ENCODE peak calls at places on chromosome 6, in four cellular contexts. B, V, W and I are unnamed samples.

GRCh38 chr6:5624256-5624655 is 362.9 kb downstream of the FARS2 start:
- DNase-seq in B (no peak), V (no peak), W (no peak), I (no peak)

GRCh38 chr6:16278048-16278724 is 39.8 kb downstream of the GMPR start:
- DNase-seq in B (no peak), V (no peak), W (no peak), I (no peak)

GRCh38 chr6:12605888-12606345 is 110.7 kb upstream of the PHACTR1 start:
- DNase-seq in B (no peak), V (peak; percentile 75), W (peak; percentile 72), I (peak; percentile 23)

GRCh38 chr6:37168163-37168758 is 1.7 kb upstream of the PIM1 start:
- DNase-seq in B (no peak), V (no peak), W (no peak), I (no peak)

GRCh38 chr6:34295721-34296120 is 46.9 kb upstream of the SMIM29 start:
- DNase-seq in B (no peak), V (no peak), W (no peak), I (no peak)

GRCh38 chr6:94071835-94072234 is 652.5 kb upstream of the EPHA7 start:
- DNase-seq in B (no peak), V (no peak), W (no peak), I (no peak)

GRCh38 chr6:20266851-20267608 is 54.8 kb upstream of the MBOAT1 start:
- DNase-seq in B (no peak), V (peak; percentile 43), W (no peak), I (no peak)

GRCh38 chr6:72636786-72637185 is 14.9 kb downstream of the KCNQ5 start:
- DNase-seq in B (no peak), V (no peak), W (no peak), I (no peak)

GRCh38 chr6:7933794-7934193 is 23.2 kb upstream of the TXNDC5 start:
- DNase-seq in B (no peak), V (no peak), W (no peak), I (no peak)

GRCh38 chr6:140276719-140277118 is 902.3 kb upstream of the CITED2 start:
- DNase-seq in B (no peak), V (no peak), W (no peak), I (no peak)

GRCh38 chr6:151413372-151414145 is 22.2 kb upstream of the ZBTB2 start:
- DNase-seq in B (no peak), V (no peak), W (no peak), I (no peak)

GRCh38 chr6:112037783-112038216 is 16.1 kb upstream of the CCN6 start:
- DNase-seq in B (no peak), V (no peak), W (no peak), I (peak; percentile 5)

GRCh38 chr6:166173292-166173951 is 5.8 kb upstream of the TBXT start:
- DNase-seq in B (no peak), V (no peak), W (no peak), I (no peak)

GRCh38 chr6:72534236-72534635 is 87.6 kb upstream of the KCNQ5 start:
- DNase-seq in B (no peak), V (peak; percentile 66), W (no peak), I (no peak)

GRCh38 chr6:147990159-147990558 is 352.5 kb upstream of the SASH1 start:
- DNase-seq in B (no peak), V (no peak), W (no peak), I (no peak)

GRCh38 chr6:14037402-14038277 is 79.9 kb upstream of the CD83 start:
- DNase-seq in B (no peak), V (peak; percentile 30), W (no peak), I (no peak)

GRCh38 chr6:145015739-145016558 is 719.4 kb downstream of the EPM2A start:
- DNase-seq in B (no peak), V (peak; percentile 9), W (no peak), I (peak; percentile 57)

GRCh38 chr6:87472525-87473418 is at the start of gene SLC35A1:
- DNase-seq in B (peak; percentile 44), V (peak; percentile 89), W (peak; percentile 60), I (peak; percentile 84)

GRCh38 chr6:78500299-78501089 is 366.9 kb upstream of the IRAK1BP1 start:
- DNase-seq in B (no peak), V (no peak), W (no peak), I (no peak)

GRCh38 chr6:753486-753885 is 60.5 kb upstream of the EXOC2 start:
- DNase-seq in B (no peak), V (no peak), W (no peak), I (no peak)

GRCh38 chr6:65955034-65955433 is 248.0 kb upstream of the EYS start:
- DNase-seq in B (no peak), V (no peak), W (no peak), I (no peak)

DNA sequence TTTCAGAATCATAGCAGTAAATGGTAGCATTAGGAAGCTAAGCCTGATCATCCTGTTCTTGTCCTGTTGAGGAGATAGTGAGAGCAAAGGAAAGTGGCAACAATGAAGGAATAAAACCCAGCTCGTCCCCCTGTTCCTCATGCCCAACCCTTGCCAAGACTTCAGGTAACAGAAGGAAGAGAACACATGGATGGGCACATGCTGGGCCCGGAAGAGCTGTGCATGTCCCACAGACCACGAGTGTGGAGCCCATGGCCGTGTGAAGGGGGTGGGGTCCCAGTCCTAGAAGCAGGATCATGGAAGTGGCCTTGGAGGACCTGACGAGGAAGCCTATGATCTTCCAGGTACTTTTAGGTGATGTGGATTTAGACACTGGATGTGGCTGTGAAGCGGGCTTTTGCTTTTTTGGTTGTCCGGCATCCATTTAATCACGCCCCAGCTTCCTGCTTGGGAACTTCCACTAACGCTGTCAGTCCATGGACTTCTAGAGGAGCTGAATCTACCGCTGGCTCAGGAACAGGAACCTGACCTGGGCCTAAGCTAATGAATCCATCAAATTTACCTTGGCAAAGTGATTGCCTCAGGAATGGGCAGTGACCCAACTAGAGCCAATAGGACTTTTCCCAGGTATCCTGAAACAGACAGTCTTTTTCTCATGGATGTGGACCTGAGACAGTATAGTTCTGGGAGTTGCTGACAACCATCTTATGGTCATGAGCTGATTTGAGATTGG is 79.3 kb upstream of the ARMC2 start:
- DNase-seq in B (no peak), V (no peak), W (no peak), I (no peak)
- TF ChIP-seq MAFK in B (no peak), V (no peak), W (no peak), I (no peak)

GRCh38 chr6:84665392-84665791 is 99.0 kb downstream of the TBX18 start:
- DNase-seq in B (no peak), V (no peak), W (no peak), I (no peak)

GRCh38 chr6:84671188-84671587 is 93.2 kb downstream of the TBX18 start:
- DNase-seq in B (no peak), V (no peak), W (no peak), I (no peak)

GRCh38 chr6:84669945-84670344 is 94.5 kb downstream of the TBX18 start:
- DNase-seq in B (no peak), V (no peak), W (no peak), I (no peak)

GRCh38 chr6:84663866-84664265 is 100.5 kb downstream of the TBX18 start:
- DNase-seq in B (no peak), V (no peak), W (no peak), I (no peak)

DNA sequence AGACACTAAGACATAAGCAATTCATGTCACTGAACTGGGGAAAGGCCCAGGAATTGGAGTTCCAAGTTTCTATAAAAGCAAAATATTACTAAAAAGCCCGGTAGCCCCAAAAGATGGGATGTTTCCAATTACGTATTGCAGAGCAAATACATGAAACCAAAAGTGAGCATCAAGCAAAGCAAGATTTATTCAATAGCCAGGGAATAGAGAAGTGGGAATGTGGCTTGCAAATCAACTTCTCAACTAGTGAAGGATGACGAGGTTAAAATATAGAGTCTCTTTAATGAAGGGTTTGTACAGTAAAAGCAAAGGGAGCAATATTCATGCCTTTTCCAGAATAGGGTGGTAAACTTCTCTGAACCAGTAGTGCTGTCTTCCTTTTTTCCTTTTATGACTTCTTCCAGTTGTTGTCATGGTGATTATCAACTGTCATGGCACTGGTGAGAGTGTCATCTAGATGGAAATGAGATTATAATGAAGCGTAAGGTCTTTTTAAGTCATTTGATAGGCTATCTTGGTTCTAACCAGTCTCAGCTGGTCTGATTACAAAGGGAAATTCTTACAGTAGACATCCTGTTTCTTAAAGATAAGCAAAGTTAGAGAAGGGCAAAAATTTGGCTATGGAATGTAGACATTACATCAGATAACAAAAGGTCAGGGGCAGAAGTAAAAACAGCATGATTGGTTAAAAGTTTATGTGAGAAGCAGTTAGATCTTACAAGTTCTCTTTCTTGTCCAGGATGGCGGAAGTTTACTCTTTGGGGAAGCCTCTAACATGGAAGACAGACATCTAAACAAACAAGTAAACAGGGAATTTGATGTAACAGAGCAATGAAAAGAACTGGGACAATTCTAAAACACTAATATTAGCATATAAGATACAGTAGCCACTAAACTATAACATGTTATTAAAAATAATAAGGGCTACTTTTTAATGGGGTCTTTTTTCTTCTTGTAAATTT is 96.9 kb downstream of the TBX18 start:
- DNase-seq in B (no peak), V (peak; percentile 36), W (no peak), I (no peak)
- H3K4me1 ChIP-seq in B (no peaks in the 10 kb centered on the region), V (peaks cover 14% of the 10 kb centered on the region), W (no peaks in the 10 kb centered on the region), I (no peaks in the 10 kb centered on the region)

DNA sequence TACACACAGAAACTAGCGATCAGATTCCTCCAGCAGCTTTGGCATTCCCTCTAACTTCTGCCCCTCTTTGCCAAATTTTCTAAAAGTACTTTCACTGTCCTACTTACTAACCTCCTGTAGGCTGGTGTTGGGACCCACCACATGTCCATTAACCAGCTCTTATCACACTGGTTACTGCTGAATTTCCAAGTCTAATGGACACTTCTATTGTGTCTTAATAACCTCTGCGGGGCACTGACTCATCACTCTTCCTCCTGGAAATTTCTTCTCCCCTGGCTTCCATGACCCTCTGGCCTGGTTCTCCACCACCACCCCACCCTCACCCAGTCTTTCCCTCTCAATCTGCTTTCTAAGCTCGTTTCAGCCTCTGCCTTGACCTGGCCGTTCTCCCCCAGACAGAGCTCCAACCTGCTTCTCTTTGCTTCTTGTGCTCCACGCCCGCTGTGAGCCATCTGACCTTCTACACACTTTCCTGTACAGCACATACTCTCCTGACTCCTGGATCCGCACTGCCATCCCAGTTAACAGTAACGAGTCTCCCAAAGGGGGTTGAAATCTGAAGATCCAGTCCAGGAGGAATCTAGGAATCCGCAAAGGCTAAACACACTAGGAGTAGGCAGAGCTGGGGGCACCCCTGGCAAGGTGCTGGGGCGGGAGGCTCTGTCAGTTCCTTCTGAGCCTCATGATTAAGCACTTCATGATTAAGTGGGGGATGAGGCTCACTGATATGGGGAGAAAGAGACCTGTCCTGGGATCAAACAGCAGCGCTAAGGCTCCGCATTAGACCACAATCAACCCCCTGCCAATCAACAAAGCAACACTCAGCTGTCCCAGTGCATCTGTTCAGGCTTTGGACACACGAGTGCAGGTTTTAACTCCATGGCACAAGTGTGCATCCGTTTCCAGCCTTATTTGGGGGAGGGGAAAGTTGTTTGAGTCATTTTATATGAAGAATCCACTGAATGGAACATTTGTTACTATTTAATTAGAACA is 146.2 kb downstream of the LY86 start:
- DNase-seq in B (no peak), V (no peak), W (no peak), I (no peak)
- TF ChIP-seq MAX in B (no peak), V (no peak), W (no peak), I (no peak)

DNA sequence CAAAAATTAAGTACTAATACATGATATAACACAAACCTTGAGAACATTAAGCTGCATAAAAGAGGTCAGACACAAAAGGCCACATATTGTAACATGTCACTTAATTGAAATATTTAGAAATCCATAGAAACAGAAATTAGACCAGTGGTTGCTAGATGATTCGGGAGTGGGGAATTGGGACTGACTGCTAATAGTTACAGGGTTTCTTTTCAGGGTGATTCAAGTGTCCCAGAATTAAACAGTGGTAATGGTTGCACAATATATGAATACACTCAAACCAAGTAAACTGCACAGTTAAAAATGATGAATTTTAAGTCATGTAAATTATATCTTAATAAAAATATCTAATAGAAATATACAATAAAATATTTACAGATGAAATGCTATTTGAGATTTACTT is 174.5 kb downstream of the WDR27 start:
- DNase-seq in B (no peak), V (no peak), W (no peak), I (no peak)
- TF ChIP-seq MAFK in B (no peak), V (no peak), W (no peak), I (no peak)

GRCh38 chr6:159168536-159169192 is 536 bp upstream of the FNDC1 start:
- DNase-seq in B (no peak), V (peak; percentile 38), W (peak; percentile 11), I (peak; percentile 48)
- H3K4me1 ChIP-seq in B (peaks cover 5% of the 10 kb centered on the region), V (no peaks in the 10 kb centered on the region), W (no peaks in the 10 kb centered on the region), I (peaks cover 7% of the 10 kb centered on the region)